ENCODE peak calls at places on chromosomes 12 and 14, in five cellular contexts. Z is EH, A is body of pancreas, P is astrocyte of the spinal cord, X is nucleus accumbens. V is an unnamed sample.
A peak's percentile ranks its signal among the peaks of the same experiment; 100 is the strongest.

GRCh38 chr12:132922676-132923075 is 33.4 kb downstream of the ZNF605 start:
- DNase-seq in Z (no peak), A (no peak), P (no peak), X (no peak), V (no peak)

GRCh38 chr12:7005288-7005687 is 13.0 kb downstream of the LPCAT3 start:
- DNase-seq in Z (no peak), A (no peak), P (no peak), X (no peak), V (no peak)

GRCh38 chr12:85804663-85805062 is 31.5 kb downstream of the RASSF9 start:
- DNase-seq in Z (peak; percentile 3), A (no peak), P (peak; percentile 63), X (no peak), V (no peak)

GRCh38 chr12:116360579-116361403 is 83.3 kb upstream of the MED13L start:
- DNase-seq in Z (no peak), A (no peak), P (no peak), X (no peak), V (no peak)

GRCh38 chr12:116513944-116514343 is 45.2 kb upstream of the MAP1LC3B2 start:
- DNase-seq in Z (no peak), A (no peak), P (no peak), X (no peak), V (no peak)

GRCh38 chr14:94571950-94572349 is 9.3 kb upstream of the SERPINA5 start:
- DNase-seq in Z (peak; percentile 60), A (no peak), P (peak; percentile 28), X (no peak), V (no peak)

GRCh38 chr14:96091149-96091693 is 52.1 kb downstream of the C14orf132 start:
- DNase-seq in Z (no peak), A (no peak), P (no peak), X (no peak), V (no peak)

GRCh38 chr14:101058571-101058970 is 155.0 kb upstream of the RTL1 start:
- DNase-seq in Z (peak; percentile 62), A (no peak), P (no peak), X (no peak), V (no peak)

GRCh38 chr12:64175254-64175945 is 46.7 kb downstream of the KICS2 start:
- DNase-seq in Z (peak; percentile 28), A (no peak), P (no peak), X (peak; percentile 2), V (no peak)

GRCh38 chr14:64474041-64474440 is 8.7 kb downstream of the AKAP5 start:
- DNase-seq in Z (no peak), A (no peak), P (no peak), X (no peak), V (no peak)

GRCh38 chr12:6363330-6364036 is 11.9 kb downstream of the SCNN1A start:
- DNase-seq in Z (peak; percentile 65), A (peak; percentile 87), P (peak; percentile 47), X (no peak), V (peak; percentile 89)

GRCh38 chr12:71312767-71313375 is 126.7 kb upstream of the LGR5 start:
- DNase-seq in Z (no peak), A (no peak), P (peak; percentile 3), X (no peak), V (no peak)

GRCh38 chr12:110704750-110705149 is 15.8 kb upstream of the HVCN1 start:
- DNase-seq in Z (no peak), A (peak; percentile 63), P (no peak), X (no peak), V (peak; percentile 44)

GRCh38 chr14:82359201-82359600 is 825.5 kb upstream of the SEL1L start:
- DNase-seq in Z (no peak), A (no peak), P (no peak), X (no peak), V (no peak)

GRCh38 chr14:65351493-65352224 is 60.9 kb upstream of the FUT8 start:
- DNase-seq in Z (no peak), A (no peak), P (no peak), X (no peak), V (no peak)

GRCh38 chr12:75481774-75482173 is 1.2 kb downstream of the GLIPR1 start:
- DNase-seq in Z (peak; percentile 52), A (no peak), P (peak; percentile 74), X (no peak), V (peak; percentile 13)

GRCh38 chr12:8948711-8949524 is 527 bp downstream of the M6PR start:
- DNase-seq in Z (peak; percentile 50), A (no peak), P (peak; percentile 20), X (no peak), V (peak; percentile 10)

GRCh38 chr12:59193476-59194050 is 273.3 kb upstream of the LRIG3 start:
- DNase-seq in Z (no peak), A (no peak), P (no peak), X (no peak), V (no peak)

GRCh38 chr12:321606-322326 is 59.1 kb upstream of the SLC6A13 start:
- DNase-seq in Z (peak; percentile 3), A (peak; percentile 58), P (no peak), X (no peak), V (no peak)

GRCh38 chr12:13114251-13115052 is 11.0 kb upstream of the GSG1 start:
- DNase-seq in Z (peak; percentile 64), A (no peak), P (no peak), X (no peak), V (no peak)

GRCh38 chr14:31419179-31420012 is 954 bp downstream of the HEATR5A start:
- DNase-seq in Z (peak; percentile 71), A (no peak), P (peak; percentile 53), X (no peak), V (no peak)

GRCh38 chr14:70692210-70692609 is 50.5 kb downstream of the TTC9 start:
- DNase-seq in Z (no peak), A (no peak), P (no peak), X (no peak), V (peak; percentile 21)

GRCh38 chr12:53484686-53485567 is 14.3 kb downstream of the MAP3K12 start:
- DNase-seq in Z (peak; percentile 66), A (no peak), P (no peak), X (no peak), V (no peak)

GRCh38 chr12:113240395-113240794 is 19.1 kb downstream of the TPCN1 start:
- DNase-seq in Z (no peak), A (no peak), P (no peak), X (no peak), V (no peak)

GRCh38 chr12:68958337-68958736 is 25.4 kb upstream of the CPM start:
- DNase-seq in Z (no peak), A (no peak), P (no peak), X (no peak), V (no peak)

GRCh38 chr12:57127710-57128518 is at the start of gene LRP1:
- DNase-seq in Z (peak; percentile 88), A (peak; percentile 83), P (peak; percentile 83), X (peak; percentile 65), V (peak; percentile 88)

GRCh38 chr14:35420036-35420811 is 15.7 kb upstream of the NFKBIA start:
- DNase-seq in Z (peak; percentile 88), A (no peak), P (peak; percentile 71), X (no peak), V (no peak)

GRCh38 chr14:64244279-64244678 is 49.9 kb downstream of the ESR2 start:
- DNase-seq in Z (no peak), A (peak; percentile 59), P (no peak), X (no peak), V (no peak)

GRCh38 chr14:100303179-100303578 is 3.1 kb downstream of the SLC25A29 start:
- DNase-seq in Z (peak; percentile 43), A (peak; percentile 31), P (no peak), X (no peak), V (no peak)

GRCh38 chr14:98622208-98623051 is 649.6 kb downstream of the BCL11B start:
- DNase-seq in Z (no peak), A (no peak), P (peak; percentile 30), X (no peak), V (no peak)

GRCh38 chr12:100608776-100609175 is 35.3 kb downstream of the GAS2L3 start:
- DNase-seq in Z (no peak), A (peak; percentile 13), P (no peak), X (no peak), V (no peak)

GRCh38 chr12:96770239-96770780 is 136.7 kb upstream of the NEDD1 start:
- DNase-seq in Z (peak; percentile 44), A (no peak), P (no peak), X (no peak), V (no peak)

GRCh38 chr12:109946505-109946904 is 46.4 kb downstream of the TCHP start:
- DNase-seq in Z (peak; percentile 62), A (peak; percentile 67), P (peak; percentile 69), X (no peak), V (no peak)

GRCh38 chr12:102659200-102659911 is 179.0 kb upstream of the IGF1 start:
- DNase-seq in Z (no peak), A (no peak), P (no peak), X (no peak), V (no peak)

GRCh38 chr12:66767454-66768002 is 88.7 kb upstream of the GRIP1 start:
- DNase-seq in Z (no peak), A (no peak), P (no peak), X (no peak), V (no peak)

GRCh38 chr12:110073049-110073831 is 24.9 kb upstream of the C12orf76 start:
- DNase-seq in Z (peak; percentile 35), A (peak; percentile 18), P (no peak), X (peak; percentile 95), V (peak; percentile 33)

GRCh38 chr14:50040401-50040775 is 76.0 kb downstream of the VCPKMT start:
- DNase-seq in Z (peak; percentile 85), A (no peak), P (peak; percentile 76), X (no peak), V (peak; percentile 57)

GRCh38 chr12:6225630-6226001 is 25.4 kb downstream of the CD9 start:
- DNase-seq in Z (peak; percentile 40), A (no peak), P (peak; percentile 39), X (no peak), V (no peak)

GRCh38 chr14:58638231-58639205 is 756 bp downstream of the DACT1 start:
- DNase-seq in Z (peak; percentile 49), A (peak; percentile 29), P (peak; percentile 39), X (no peak), V (peak; percentile 15)

V was measured in transverse colon.